ENCODE peak calls at places on chromosomes 3 and 15, in nine cellular contexts. I is epithelial cell of proximal tubule; L is pancreas; Y is GM23248; H is cardiac muscle cell; T is mammary epithelial cell; E is transverse colon; D is CD8-positive, alpha-beta memory T cell; N is AG10803. C is an unnamed sample.

GRCh38 chr15:76208084-76208785 is 103.0 kb downstream of the ETFA start:
- DNase-seq in L (no peak), D (no peak), T (no peak), I (no peak), Y (no peak), E (no peak), N (no peak), H (no peak), C (no peak)

GRCh38 chr3:182323126-182323727 is 470.1 kb upstream of the ATP11B start:
- DNase-seq in T (no peak), I (no peak), D (no peak), H (no peak), E (no peak), Y (no peak), L (no peak), N (no peak), C (no peak)

GRCh38 chr3:27392950-27393679 is 23.9 kb upstream of the NEK10 start:
- DNase-seq in D (no peak), I (no peak), E (no peak), N (no peak), Y (no peak), T (no peak), L (no peak), H (no peak), C (no peak)

GRCh38 chr15:101162701-101163483 is 89.0 kb downstream of the CHSY1 start:
- DNase-seq in L (no peak), I (no peak), E (no peak), H (peak), Y (no peak), N (no peak), T (no peak), D (no peak), C (no peak)

GRCh38 chr15:63348392-63348791 is 33.3 kb downstream of the CA12 start:
- DNase-seq in I (no peak), T (peak), L (peak), N (peak), H (peak), Y (peak), D (no peak), E (peak), C (peak)

GRCh38 chr3:105772635-105773034 is 96.2 kb downstream of the CBLB start:
- DNase-seq in H (no peak), N (no peak), E (no peak), I (no peak), D (no peak), Y (no peak), T (no peak), L (no peak), C (no peak)

GRCh38 chr3:158313344-158313927 is 203.5 kb downstream of the RSRC1 start:
- DNase-seq in Y (peak), I (no peak), D (no peak), N (peak), T (peak), L (no peak), E (no peak), H (peak), C (peak)

GRCh38 chr3:17742092-17742836 is at the start of gene TBC1D5:
- DNase-seq in N (peak), L (peak), T (peak), H (peak), D (peak), Y (peak), I (no peak), E (peak), C (peak)

GRCh38 chr3:72224804-72225509 is 440.0 kb upstream of the PROK2 start:
- DNase-seq in N (no peak), T (no peak), E (no peak), H (no peak), D (no peak), L (no peak), Y (peak), I (no peak), C (peak)

GRCh38 chr15:48062476-48062875 is 58.3 kb upstream of the SLC24A5 start:
- DNase-seq in I (no peak), L (no peak), Y (no peak), E (no peak), T (no peak), N (no peak), D (no peak), H (peak), C (peak)

GRCh38 chr3:127799476-127800222 is 22.7 kb downstream of the MGLL start:
- DNase-seq in L (no peak), E (no peak), N (peak), H (peak), Y (peak), I (no peak), T (peak), D (no peak), C (peak)

GRCh38 chr3:188661801-188662200 is 507.8 kb downstream of the LPP start:
- DNase-seq in I (no peak), D (no peak), N (peak), H (no peak), L (no peak), Y (no peak), E (no peak), T (no peak), C (no peak)

GRCh38 chr3:157447026-157447694 is 10.5 kb downstream of the PTX3 start:
- DNase-seq in T (peak), E (no peak), I (no peak), D (no peak), N (peak), H (peak), L (no peak), Y (peak), C (peak)

GRCh38 chr15:41564286-41564959 is 5.4 kb downstream of the TYRO3 start:
- DNase-seq in D (no peak), E (no peak), T (no peak), Y (no peak), N (no peak), H (peak), I (no peak), L (no peak), C (peak)

GRCh38 chr15:61528590-61528929 is 299.5 kb upstream of the RORA start:
- DNase-seq in T (no peak), D (no peak), Y (no peak), L (no peak), I (no peak), H (peak), E (no peak), N (no peak), C (no peak)

GRCh38 chr15:31016446-31016915 is 25.1 kb upstream of the MTMR10 start:
- DNase-seq in H (peak), N (peak), E (no peak), T (peak), D (no peak), Y (peak), I (no peak), L (no peak), C (peak)

GRCh38 chr3:9550999-9551398 is 2.6 kb downstream of the LHFPL4 start:
- DNase-seq in N (no peak), H (no peak), I (no peak), D (no peak), T (no peak), Y (no peak), L (no peak), E (no peak), C (no peak)

GRCh38 chr3:112405845-112406244 is 72.9 kb downstream of the CD200 start:
- DNase-seq in T (peak), Y (peak), L (no peak), N (peak), D (no peak), E (no peak), I (no peak), H (no peak), C (no peak)

GRCh38 chr3:5197022-5197421 is 9.5 kb downstream of the EDEM1 start:
- DNase-seq in E (no peak), L (no peak), Y (peak), T (peak), D (no peak), N (peak), H (peak), I (no peak), C (no peak)

GRCh38 chr3:7518471-7518870 is 657.6 kb downstream of the GRM7 start:
- DNase-seq in N (no peak), I (no peak), Y (no peak), L (no peak), E (no peak), T (no peak), D (no peak), H (peak), C (peak)

GRCh38 chr3:157059661-157060060 is 100.3 kb downstream of the CCNL1 start:
- DNase-seq in D (no peak), T (no peak), I (no peak), L (no peak), N (no peak), H (no peak), E (no peak), Y (no peak), C (no peak)

GRCh38 chr3:23612296-23612891 is 193.4 kb upstream of the UBE2E1 start:
- DNase-seq in T (peak), H (peak), Y (peak), I (no peak), D (no peak), E (peak), N (peak), L (no peak), C (peak)

GRCh38 chr3:45890405-45890804 is 4.1 kb downstream of the CCR9 start:
- DNase-seq in E (peak), L (no peak), D (no peak), I (no peak), T (no peak), H (no peak), Y (no peak), N (no peak), C (no peak)
- H3K4me3 ChIP-seq in E (no peak), L (no peak), D (no peak), I (no peak), T (no peak), H (no peak), Y (no peak), N (no peak), C (no peak)

DNA sequence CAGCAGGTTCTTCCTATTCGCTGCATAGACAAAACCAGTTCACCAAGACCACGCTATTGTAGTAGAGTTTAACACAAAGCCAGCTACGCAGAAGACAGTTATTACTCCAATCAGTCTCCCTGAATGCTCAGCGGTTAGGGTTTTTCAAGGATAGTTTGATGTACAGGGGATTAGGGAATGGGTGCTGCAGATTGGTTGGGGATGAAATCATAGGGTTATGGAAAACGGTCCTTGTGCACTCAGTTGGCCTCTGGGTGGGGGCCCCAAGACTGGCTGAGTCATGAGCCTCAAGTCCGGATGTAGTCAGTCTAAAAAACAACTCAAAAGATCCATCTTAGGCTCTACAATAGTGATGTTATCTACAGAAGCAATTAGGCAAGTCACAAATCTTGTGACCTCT is 57.5 kb downstream of the LIPC start:
- DNase-seq in D (no peak), E (no peak), I (no peak), N (no peak), T (no peak), H (no peak), L (no peak), Y (no peak), C (no peak)
- H3K4me3 ChIP-seq in D (no peak), E (no peak), I (no peak), N (no peak), T (no peak), H (no peak), L (no peak), Y (no peak), C (no peak)

DNA sequence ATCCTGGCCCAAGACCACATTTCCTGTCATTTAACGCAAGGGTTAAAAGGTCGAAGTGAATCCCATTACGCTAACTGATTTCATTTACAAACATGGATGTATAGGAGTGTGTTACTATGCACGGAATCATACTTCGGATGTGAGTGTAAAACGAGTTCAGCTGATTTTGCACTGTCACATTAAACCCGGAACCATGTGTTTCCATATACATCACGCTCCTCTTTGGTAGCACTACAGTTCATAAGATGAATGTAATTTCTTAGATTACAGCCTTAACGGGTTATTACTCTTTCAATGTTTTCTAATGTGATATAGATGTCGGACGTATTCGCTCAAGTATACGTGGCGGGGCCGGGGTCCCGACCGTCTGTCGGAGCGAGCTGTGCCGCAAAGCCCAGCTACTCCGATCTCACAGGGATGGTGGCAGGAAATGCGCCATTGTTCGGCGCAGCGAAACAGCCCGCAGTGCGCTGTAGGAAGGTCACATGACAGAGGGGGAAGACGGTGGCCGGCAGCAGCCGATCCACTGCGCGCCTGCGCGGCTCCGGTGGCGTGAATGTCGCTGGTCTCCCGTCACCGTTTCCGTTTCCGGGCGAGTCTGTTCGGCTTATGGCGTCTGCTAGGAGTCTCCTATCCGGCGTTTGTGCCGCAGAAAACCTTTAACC is 97.3 kb downstream of the NPAP1 start:
- DNase-seq in L (peak), I (peak), E (peak), H (peak), D (peak), N (peak), Y (peak), T (peak), C (peak)
- H3K4me3 ChIP-seq in L (no peak), I (peak), E (no peak), H (no peak), D (peak), N (peak), Y (peak), T (no peak), C (peak)

GRCh38 chr3:170907519-170908234 is 760 bp downstream of the EIF5A2 start:
- DNase-seq in D (no peak), Y (peak), N (peak), H (peak), T (peak), L (no peak), I (no peak), E (no peak), C (peak)
- H3K4me3 ChIP-seq in D (peak), Y (peak), N (peak), H (peak), T (peak), L (peak), I (peak), E (peak), C (peak)

GRCh38 chr3:141390747-141391146 is 22.4 kb downstream of the ZBTB38 start:
- DNase-seq in N (no peak), I (no peak), L (no peak), E (no peak), D (no peak), Y (no peak), H (no peak), T (no peak), C (no peak)
- H3K4me3 ChIP-seq in N (no peak), I (no peak), L (no peak), E (no peak), D (no peak), Y (no peak), H (no peak), T (no peak), C (no peak)

C was measured in astrocyte of the spinal cord.